ENCODE peak calls at places on chromosome 4, in seven cellular contexts. One of them, this sample, is unnamed.

GRCh38 chr4:32735856-32736590 is 2015.9 kb downstream of the PCDH7 start:
- DNase-seq in mesendoderm: no peak
- DNase-seq in skeletal muscle cell: no peak
- DNase-seq in ureter: no peak
- DNase-seq in fibroblast of gingiva: no peak
- DNase-seq in AG09319: no peak
- DNase-seq in fibroblast of lung: no peak
- DNase-seq in this sample: no peak

GRCh38 chr4:915595-915994 is 16.5 kb downstream of the GAK start:
- DNase-seq in mesendoderm: no peak
- DNase-seq in ureter: no peak
- DNase-seq in fibroblast of lung: peak; percentile 22
- DNase-seq in fibroblast of gingiva: no peak
- DNase-seq in skeletal muscle cell: no peak
- DNase-seq in AG09319: no peak
- DNase-seq in this sample: no peak

GRCh38 chr4:3767569-3768288 is 1.5 kb downstream of the ADRA2C start:
- DNase-seq in fibroblast of lung: no peak
- DNase-seq in fibroblast of gingiva: no peak
- DNase-seq in skeletal muscle cell: no peak
- DNase-seq in AG09319: no peak
- DNase-seq in ureter: peak; percentile 73
- DNase-seq in mesendoderm: peak; percentile 86
- DNase-seq in this sample: no peak

GRCh38 chr4:101515566-101515965 is 168.2 kb upstream of the PPP3CA start:
- DNase-seq in fibroblast of lung: no peak
- DNase-seq in fibroblast of gingiva: no peak
- DNase-seq in AG09319: no peak
- DNase-seq in skeletal muscle cell: no peak
- DNase-seq in mesendoderm: no peak
- DNase-seq in ureter: no peak
- DNase-seq in this sample: no peak

GRCh38 chr4:139950568-139950967 is 203.4 kb downstream of the MAML3 start:
- DNase-seq in ureter: no peak
- DNase-seq in fibroblast of gingiva: no peak
- DNase-seq in fibroblast of lung: no peak
- DNase-seq in mesendoderm: no peak
- DNase-seq in skeletal muscle cell: peak; percentile 63
- DNase-seq in AG09319: no peak
- DNase-seq in this sample: peak; percentile 83

GRCh38 chr4:1714303-1715001 is 2.3 kb upstream of the SLBP start:
- DNase-seq in fibroblast of lung: no peak
- DNase-seq in fibroblast of gingiva: no peak
- DNase-seq in AG09319: no peak
- DNase-seq in ureter: no peak
- DNase-seq in mesendoderm: peak; percentile 71
- DNase-seq in skeletal muscle cell: no peak
- DNase-seq in this sample: no peak

GRCh38 chr4:98623126-98623802 is 35.1 kb downstream of the TSPAN5 start:
- DNase-seq in mesendoderm: no peak
- DNase-seq in AG09319: no peak
- DNase-seq in ureter: no peak
- DNase-seq in skeletal muscle cell: no peak
- DNase-seq in fibroblast of gingiva: no peak
- DNase-seq in fibroblast of lung: no peak
- DNase-seq in this sample: no peak

GRCh38 chr4:23388259-23388658 is 501.6 kb downstream of the PPARGC1A start:
- DNase-seq in mesendoderm: no peak
- DNase-seq in ureter: no peak
- DNase-seq in skeletal muscle cell: no peak
- DNase-seq in AG09319: no peak
- DNase-seq in fibroblast of gingiva: no peak
- DNase-seq in fibroblast of lung: no peak
- DNase-seq in this sample: no peak

GRCh38 chr4:144782345-144782744 is 136.4 kb downstream of the HHIP start:
- DNase-seq in AG09319: no peak
- DNase-seq in fibroblast of gingiva: no peak
- DNase-seq in skeletal muscle cell: no peak
- DNase-seq in mesendoderm: no peak
- DNase-seq in ureter: no peak
- DNase-seq in fibroblast of lung: no peak
- DNase-seq in this sample: no peak

GRCh38 chr4:156547439-156547838 is 424.2 kb downstream of the PDGFC start:
- DNase-seq in fibroblast of lung: peak; percentile 95
- DNase-seq in ureter: no peak
- DNase-seq in AG09319: peak; percentile 47
- DNase-seq in skeletal muscle cell: peak; percentile 87
- DNase-seq in fibroblast of gingiva: peak; percentile 80
- DNase-seq in mesendoderm: no peak
- DNase-seq in this sample: peak; percentile 93

GRCh38 chr4:17276821-17277220 is 235.1 kb downstream of the QDPR start:
- DNase-seq in AG09319: no peak
- DNase-seq in mesendoderm: peak; percentile 44
- DNase-seq in skeletal muscle cell: peak; percentile 2
- DNase-seq in ureter: peak; percentile 44
- DNase-seq in fibroblast of gingiva: peak; percentile 12
- DNase-seq in fibroblast of lung: peak; percentile 32
- DNase-seq in this sample: peak; percentile 56

GRCh38 chr4:16764622-16765021 is 133.8 kb downstream of the LDB2 start:
- DNase-seq in AG09319: no peak
- DNase-seq in mesendoderm: peak; percentile 70
- DNase-seq in skeletal muscle cell: no peak
- DNase-seq in ureter: no peak
- DNase-seq in fibroblast of lung: no peak
- DNase-seq in fibroblast of gingiva: no peak
- DNase-seq in this sample: no peak

GRCh38 chr4:1192493-1193205 is 20.3 kb upstream of the SPON2 start:
- DNase-seq in fibroblast of gingiva: no peak
- DNase-seq in mesendoderm: no peak
- DNase-seq in skeletal muscle cell: no peak
- DNase-seq in ureter: peak; percentile 40
- DNase-seq in fibroblast of lung: no peak
- DNase-seq in AG09319: no peak
- DNase-seq in this sample: no peak

GRCh38 chr4:30828290-30828926 is 108.2 kb downstream of the PCDH7 start:
- DNase-seq in fibroblast of gingiva: no peak
- DNase-seq in mesendoderm: no peak
- DNase-seq in ureter: no peak
- DNase-seq in skeletal muscle cell: no peak
- DNase-seq in fibroblast of lung: no peak
- DNase-seq in AG09319: no peak
- DNase-seq in this sample: peak; percentile 16

This sample was measured in AG10803.